ENCODE peak calls at places on chromosomes 13 and 19, in five cellular contexts. S is CD8-positive, alpha-beta memory T cell; C is cardiac muscle cell; I is lower lobe of right lung; N is heart right ventricle. J is an unnamed sample. For H3K27me3 and H3K4me1, the result is how much of the 10 kb centered on the place peaks cover.

GRCh38 chr19:1074512-1075283 is 7.7 kb downstream of the ARHGAP45 start:
- DNase-seq in N (peak), S (peak), C (no peak), I (peak), J (peak)

GRCh38 chr19:49977846-49978245 is 16.9 kb upstream of the SIGLEC11 start:
- DNase-seq in N (no peak), I (no peak), C (no peak), S (no peak), J (no peak)

GRCh38 chr19:54674021-54674617 is 11.3 kb downstream of the LILRB4 start:
- DNase-seq in I (no peak), C (peak), N (no peak), S (no peak), J (no peak)

GRCh38 chr13:40370662-40371061 is 295.8 kb downstream of the FOXO1 start:
- DNase-seq in I (no peak), N (no peak), S (no peak), C (no peak), J (no peak)

GRCh38 chr13:49374585-49375290 is 69.1 kb downstream of the CAB39L start:
- DNase-seq in C (peak), I (no peak), N (no peak), S (no peak), J (no peak)

GRCh38 chr19:30293051-30293785 is 79.0 kb upstream of the ZNF536 start:
- DNase-seq in I (no peak), C (no peak), S (no peak), N (no peak), J (no peak)

GRCh38 chr13:114027826-114028225 is 54.0 kb upstream of the C13orf46 start:
- DNase-seq in C (no peak), S (no peak), I (no peak), N (no peak), J (no peak)

GRCh38 chr19:11737964-11738745 is 591 bp downstream of the ZNF823 start:
- DNase-seq in N (peak), S (peak), I (peak), C (peak), J (peak)

GRCh38 chr13:96141032-96141431 is 51.1 kb downstream of the HS6ST3 start:
- DNase-seq in N (no peak), S (no peak), C (peak), I (no peak), J (no peak)

GRCh38 chr19:45451181-45451849 is 16.5 kb upstream of the FOSB start:
- DNase-seq in I (no peak), N (no peak), C (peak), S (peak), J (peak)

GRCh38 chr13:70386919-70387318 is 278.7 kb upstream of the KLHL1 start:
- DNase-seq in I (peak), N (no peak), C (no peak), S (no peak), J (peak)

GRCh38 chr13:110644892-110645521 is 29.7 kb downstream of the NAXD start:
- DNase-seq in I (peak), S (peak), C (peak), N (peak), J (peak)

GRCh38 chr13:108266316-108266936 is 3.1 kb upstream of the TNFSF13B start:
- DNase-seq in S (no peak), N (no peak), C (no peak), I (no peak), J (no peak)

GRCh38 chr13:61253105-61253877 is 162.4 kb downstream of the PCDH20 start:
- DNase-seq in I (no peak), N (no peak), C (no peak), S (no peak), J (no peak)

GRCh38 chr19:4455742-4456565 is 1.6 kb downstream of the UBXN6 start:
- DNase-seq in C (peak), I (peak), N (peak), S (no peak), J (peak)

GRCh38 chr13:112078216-112078615 is 11.3 kb downstream of the SOX1 start:
- DNase-seq in C (no peak), S (no peak), I (no peak), N (no peak), J (no peak)

GRCh38 chr13:112079696-112080095 is 12.7 kb downstream of the SOX1 start:
- DNase-seq in N (no peak), C (peak), I (no peak), S (no peak), J (no peak)

GRCh38 chr13:112074139-112074710 is 7.3 kb downstream of the SOX1 start:
- DNase-seq in I (no peak), N (no peak), C (no peak), S (no peak), J (no peak)

GRCh38 chr13:112078879-112079526 is 12.1 kb downstream of the SOX1 start:
- DNase-seq in I (no peak), S (no peak), C (no peak), N (no peak), J (no peak)

DNA sequence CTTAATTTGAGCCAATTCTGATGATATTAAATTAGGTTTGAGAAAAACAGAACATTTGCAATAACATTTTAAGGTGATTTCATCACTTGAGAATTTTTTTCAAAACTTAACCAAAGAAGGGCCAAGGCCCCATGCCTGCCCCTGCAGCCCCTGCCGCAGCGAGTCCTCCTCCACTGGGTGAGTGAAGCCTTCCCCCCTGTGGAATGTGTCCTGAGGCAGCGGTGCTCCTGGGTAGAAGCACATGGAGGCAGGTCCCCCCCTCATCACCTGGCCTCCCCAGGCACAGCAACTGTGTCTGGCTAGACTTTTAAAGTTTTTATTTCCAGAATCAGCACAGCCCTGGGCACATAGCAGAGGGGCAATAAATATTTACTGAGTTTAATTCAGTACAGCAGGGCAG is 10.8 kb downstream of the SOX1 start:
- DNase-seq in S (no peak), I (no peak), C (no peak), N (no peak), J (no peak)
- H3K27me3 ChIP-seq in S (under half), I (half or more), C (half or more), N (half or more), J (under half)

DNA sequence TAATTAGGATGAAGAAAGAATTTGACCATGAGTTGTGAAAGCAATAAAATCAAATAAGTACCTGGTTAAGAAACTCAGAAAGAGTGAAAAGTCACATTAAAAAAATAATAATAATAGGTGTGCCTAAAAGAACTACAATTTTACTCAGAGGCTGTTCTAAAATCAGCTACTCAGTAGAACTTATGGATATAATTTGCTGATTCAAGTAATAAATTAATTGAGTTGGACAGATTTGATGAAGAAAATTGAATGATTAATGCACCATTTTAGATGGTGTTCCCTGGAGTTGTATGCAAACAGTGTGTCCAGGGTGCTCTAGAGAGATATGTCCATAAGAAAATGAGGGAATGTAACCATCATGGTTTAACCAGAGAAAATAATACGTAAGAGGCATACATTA is 2852.5 kb downstream of the PCDH9 start:
- DNase-seq in C (no peak), S (no peak), N (no peak), I (no peak), J (no peak)
- H3K27ac ChIP-seq in C (no peak), S (no peak), N (no peak), I (no peak), J (no peak)

DNA sequence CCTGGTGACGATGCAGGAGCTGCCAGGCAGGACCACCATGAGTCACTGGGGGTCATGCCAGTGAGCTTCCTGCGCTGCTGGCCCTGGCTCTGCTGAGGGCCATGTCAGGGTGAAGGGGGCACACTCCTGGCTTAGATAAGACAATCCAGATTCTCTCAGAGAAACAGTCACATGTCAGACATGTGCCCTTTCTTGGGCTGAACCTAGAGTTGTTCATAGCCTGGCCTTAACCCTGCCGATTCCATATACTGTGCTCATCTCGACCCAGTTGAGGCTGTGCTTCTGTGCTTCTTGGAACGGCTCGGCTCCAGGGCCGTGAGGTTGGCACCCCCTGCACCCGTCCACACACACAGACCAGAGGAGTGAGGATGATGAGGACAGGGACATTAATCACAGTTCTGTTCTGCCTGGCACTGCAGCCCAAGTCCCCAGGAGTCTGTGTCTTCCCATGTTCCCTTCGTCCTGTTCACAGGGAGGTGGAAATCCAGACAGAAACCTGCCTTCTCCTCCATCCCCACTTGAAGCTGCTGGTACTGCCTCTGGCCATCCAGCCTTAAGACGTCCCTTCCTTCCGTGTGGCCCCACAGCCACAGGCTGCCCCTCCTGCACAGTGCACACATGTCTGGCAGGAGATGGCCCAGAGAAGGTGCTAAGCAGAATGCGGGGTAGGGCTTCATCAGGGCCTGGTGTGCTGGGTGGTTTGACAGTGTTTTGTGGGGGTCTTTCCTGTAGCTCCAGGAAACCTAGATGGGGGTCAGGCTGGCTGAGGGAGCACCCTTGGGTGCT is 50.0 kb downstream of the LYL1 start:
- DNase-seq in I (peak), S (no peak), N (no peak), C (no peak), J (no peak)
- H3K4me1 ChIP-seq in I (half or more), S (under half), N (half or more), C (under half), J (under half)

GRCh38 chr19:39200066-39200817 is 3.5 kb downstream of the NCCRP1 start:
- DNase-seq in I (no peak), S (no peak), N (no peak), C (no peak), J (peak)
- H3K27me3 ChIP-seq in I (half or more), S (under half), N (half or more), C (under half), J (under half)

DNA sequence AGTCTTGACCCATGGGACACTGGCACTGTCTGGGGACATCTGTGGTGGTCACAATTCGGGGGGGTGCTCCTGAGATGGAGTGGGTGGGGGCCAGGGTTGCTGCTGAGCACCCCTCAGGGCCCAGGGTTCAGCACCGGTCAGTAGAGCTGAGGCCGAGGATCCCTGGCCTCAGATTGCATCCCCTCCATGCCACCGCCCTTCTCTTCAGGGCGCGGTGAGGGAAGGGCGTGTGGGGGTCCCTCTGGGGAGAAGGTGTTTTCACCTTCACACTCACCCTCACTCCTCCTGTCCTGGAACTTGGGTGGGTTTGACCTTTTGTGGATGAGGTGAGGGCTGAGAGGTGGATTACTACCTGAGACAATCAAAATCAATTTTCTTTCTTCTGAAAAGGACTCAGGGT is 13.5 kb downstream of the GNA11 start:
- DNase-seq in S (no peak), I (no peak), C (no peak), N (no peak), J (no peak)
- H3K27ac ChIP-seq in S (no peak), I (peak), C (no peak), N (no peak), J (no peak)

DNA sequence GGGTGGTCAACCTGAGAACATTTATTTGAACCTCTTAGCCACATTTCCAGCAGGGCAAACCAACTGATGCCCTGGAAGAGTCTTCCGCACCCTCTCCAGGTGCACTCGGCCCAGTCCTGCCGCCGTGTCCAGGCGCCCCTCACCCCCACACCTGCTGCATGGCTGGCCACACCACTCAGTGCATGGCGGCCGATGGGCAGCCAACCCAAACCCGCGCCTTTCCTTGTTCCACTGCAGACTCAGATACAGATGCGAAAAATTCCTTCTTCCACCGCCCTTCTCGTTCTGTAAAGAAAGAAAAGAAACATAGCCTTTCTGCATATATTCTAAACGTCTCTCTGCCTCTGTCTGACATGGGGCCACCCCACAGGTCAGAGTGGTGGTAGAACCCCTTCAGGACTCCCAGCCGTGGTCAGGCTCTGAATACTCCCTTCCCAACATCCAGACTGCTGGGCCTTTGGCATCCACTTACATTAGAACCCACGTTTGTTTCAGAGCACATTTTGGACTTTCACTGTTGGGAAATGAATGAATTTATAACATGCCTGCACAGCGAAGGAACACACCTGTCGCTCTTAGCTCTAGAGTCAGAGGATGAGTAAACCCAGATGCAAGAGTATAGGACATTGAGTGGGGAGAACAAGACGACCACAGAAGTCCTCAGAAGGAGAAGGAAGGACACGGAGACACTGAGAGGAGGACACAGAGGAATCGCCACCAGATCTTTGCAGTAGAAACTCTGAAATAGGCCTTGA is 31.1 kb downstream of the SHISA2 start:
- DNase-seq in C (no peak), I (no peak), N (no peak), S (no peak), J (no peak)
- H3K4me1 ChIP-seq in C (half or more), I (under half), N (half or more), S (under half), J (under half)

J was measured in pancreas.